ENCODE peak calls at places on chromosomes 6 and 20, in four cellular contexts. One of them, this sample, is unnamed.

GRCh38 chr20:37384683-37385174 is 38.8 kb downstream of the SRC start:
- DNase-seq in H1: peak; percentile 94
- DNase-seq in uterus: peak; percentile 81
- DNase-seq in left lung: peak; percentile 95
- DNase-seq in this sample: peak; percentile 53

GRCh38 chr6:167676000-167676665 is 150.6 kb upstream of the AFDN start:
- DNase-seq in H1: no peak
- DNase-seq in uterus: no peak
- DNase-seq in left lung: no peak
- DNase-seq in this sample: peak; percentile 86

GRCh38 chr6:10180138-10181074 is 234.5 kb downstream of the TFAP2A start:
- DNase-seq in H1: no peak
- DNase-seq in uterus: no peak
- DNase-seq in left lung: peak; percentile 65
- DNase-seq in this sample: no peak

GRCh38 chr6:77373955-77374354 is 89.3 kb downstream of the HTR1B start:
- DNase-seq in H1: no peak
- DNase-seq in uterus: no peak
- DNase-seq in left lung: peak; percentile 28
- DNase-seq in this sample: no peak

GRCh38 chr20:2042400-2042799 is 48.5 kb upstream of the PDYN start:
- DNase-seq in H1: no peak
- DNase-seq in uterus: no peak
- DNase-seq in left lung: no peak
- DNase-seq in this sample: peak; percentile 56

GRCh38 chr6:15476631-15477380 is 186.0 kb downstream of the DTNBP1 start:
- DNase-seq in H1: no peak
- DNase-seq in uterus: no peak
- DNase-seq in left lung: no peak
- DNase-seq in this sample: no peak

GRCh38 chr6:453152-453551 is 61.6 kb downstream of the IRF4 start:
- DNase-seq in H1: peak; percentile 42
- DNase-seq in uterus: no peak
- DNase-seq in left lung: no peak
- DNase-seq in this sample: no peak

GRCh38 chr20:41098703-41099250 is 38.6 kb upstream of the PLCG1 start:
- DNase-seq in H1: no peak
- DNase-seq in uterus: no peak
- DNase-seq in left lung: no peak
- DNase-seq in this sample: peak; percentile 67

GRCh38 chr6:79453558-79454042 is 83.6 kb downstream of the LCA5 start:
- DNase-seq in H1: no peak
- DNase-seq in uterus: no peak
- DNase-seq in left lung: no peak
- DNase-seq in this sample: peak; percentile 81

GRCh38 chr6:146870765-146871164 is 272.0 kb downstream of the ADGB start:
- DNase-seq in H1: no peak
- DNase-seq in uterus: no peak
- DNase-seq in left lung: no peak
- DNase-seq in this sample: no peak

GRCh38 chr6:16494781-16495180 is 256.4 kb downstream of the GMPR start:
- DNase-seq in H1: no peak
- DNase-seq in uterus: no peak
- DNase-seq in left lung: no peak
- DNase-seq in this sample: no peak

GRCh38 chr6:122116105-122116504 is 283.3 kb upstream of the HSF2 start:
- DNase-seq in H1: no peak
- DNase-seq in uterus: no peak
- DNase-seq in left lung: no peak
- DNase-seq in this sample: no peak

GRCh38 chr6:134029495-134030455 is 22.6 kb downstream of the SLC2A12 start:
- DNase-seq in H1: no peak
- DNase-seq in uterus: no peak
- DNase-seq in left lung: no peak
- DNase-seq in this sample: peak; percentile 67

GRCh38 chr6:74867286-74867685 is 338.6 kb downstream of the COL12A1 start:
- DNase-seq in H1: no peak
- DNase-seq in uterus: no peak
- DNase-seq in left lung: no peak
- DNase-seq in this sample: no peak

GRCh38 chr20:33781945-33782344 is 29.2 kb upstream of the CHMP4B start:
- DNase-seq in H1: no peak
- DNase-seq in uterus: no peak
- DNase-seq in left lung: no peak
- DNase-seq in this sample: no peak

GRCh38 chr6:42562788-42563187 is 1.0 kb upstream of the UBR2 start:
- DNase-seq in H1: no peak
- DNase-seq in uterus: no peak
- DNase-seq in left lung: no peak
- DNase-seq in this sample: no peak

GRCh38 chr6:127117979-127118504 is 429 bp upstream of the RSPO3 start:
- DNase-seq in H1: peak; percentile 71
- DNase-seq in uterus: peak; percentile 63
- DNase-seq in left lung: peak; percentile 58
- DNase-seq in this sample: no peak

GRCh38 chr6:160027076-160027475 is 58.2 kb downstream of the IGF2R start:
- DNase-seq in H1: no peak
- DNase-seq in uterus: no peak
- DNase-seq in left lung: peak; percentile 73
- DNase-seq in this sample: no peak

GRCh38 chr20:35394271-35394670 is 17.5 kb downstream of the UQCC1 start:
- DNase-seq in H1: no peak
- DNase-seq in uterus: no peak
- DNase-seq in left lung: no peak
- DNase-seq in this sample: no peak

DNA sequence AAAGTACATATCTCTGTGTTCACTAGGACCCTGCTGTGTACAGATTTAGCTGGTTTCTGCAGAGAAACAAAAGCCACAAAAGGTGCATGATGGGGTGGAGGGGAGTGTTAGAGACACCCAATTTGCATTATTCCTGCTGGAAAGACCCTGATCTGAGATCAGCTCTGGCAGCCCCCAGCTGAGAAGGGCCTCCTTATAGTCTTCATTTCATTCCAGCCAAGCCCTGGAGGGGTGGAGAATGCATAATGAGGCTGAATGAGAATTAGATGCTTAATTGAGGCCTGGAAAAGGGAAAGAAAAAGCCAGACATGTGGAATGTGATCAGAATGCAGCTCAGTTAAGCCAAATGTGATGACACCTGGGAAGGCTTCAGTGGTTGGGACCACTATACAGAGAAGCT is 545.5 kb downstream of the KIF16B start:
- DNase-seq in H1: no peak
- DNase-seq in uterus: no peak
- DNase-seq in left lung: no peak
- DNase-seq in this sample: no peak
- H3K4me3 ChIP-seq in H1: no peak overlapping the region
- H3K4me3 ChIP-seq in uterus: no peak overlapping the region
- H3K4me3 ChIP-seq in left lung: no peak overlapping the region
- H3K4me3 ChIP-seq in this sample: no peak overlapping the region

DNA sequence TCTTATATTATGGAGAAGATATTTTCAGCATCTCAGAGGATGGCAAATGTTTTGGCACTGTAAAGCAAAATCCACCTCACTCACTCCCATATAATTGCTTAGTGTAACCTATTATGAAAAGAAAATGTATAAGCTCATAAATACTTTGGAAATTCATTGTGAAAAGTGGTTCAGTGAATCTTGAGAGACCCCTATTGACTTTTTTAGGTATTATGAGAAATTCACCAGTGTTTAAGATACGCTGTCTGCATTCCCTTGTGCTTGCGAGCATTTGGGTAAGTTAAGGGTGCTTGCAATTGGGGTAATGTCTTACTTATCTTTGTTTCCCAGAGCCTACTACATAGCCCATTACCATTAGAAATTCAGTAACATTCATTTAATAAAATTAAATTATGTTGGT is 66.3 kb upstream of the BMP5 start:
- DNase-seq in H1: no peak
- DNase-seq in uterus: no peak
- DNase-seq in left lung: no peak
- DNase-seq in this sample: peak; percentile 61
- TF ChIP-seq CTCF in H1: no peak
- TF ChIP-seq CTCF in uterus: no peak
- TF ChIP-seq CTCF in left lung: no peak
- TF ChIP-seq CTCF in this sample: no peak

GRCh38 chr6:28478518-28478917 is 35.2 kb upstream of the ZSCAN23 start:
- DNase-seq in H1: no peak
- DNase-seq in uterus: no peak
- DNase-seq in left lung: no peak
- DNase-seq in this sample: no peak

GRCh38 chr6:28480253-28480932 is 35.2 kb downstream of the GPX6 start:
- DNase-seq in H1: no peak
- DNase-seq in uterus: no peak
- DNase-seq in left lung: no peak
- DNase-seq in this sample: no peak

DNA sequence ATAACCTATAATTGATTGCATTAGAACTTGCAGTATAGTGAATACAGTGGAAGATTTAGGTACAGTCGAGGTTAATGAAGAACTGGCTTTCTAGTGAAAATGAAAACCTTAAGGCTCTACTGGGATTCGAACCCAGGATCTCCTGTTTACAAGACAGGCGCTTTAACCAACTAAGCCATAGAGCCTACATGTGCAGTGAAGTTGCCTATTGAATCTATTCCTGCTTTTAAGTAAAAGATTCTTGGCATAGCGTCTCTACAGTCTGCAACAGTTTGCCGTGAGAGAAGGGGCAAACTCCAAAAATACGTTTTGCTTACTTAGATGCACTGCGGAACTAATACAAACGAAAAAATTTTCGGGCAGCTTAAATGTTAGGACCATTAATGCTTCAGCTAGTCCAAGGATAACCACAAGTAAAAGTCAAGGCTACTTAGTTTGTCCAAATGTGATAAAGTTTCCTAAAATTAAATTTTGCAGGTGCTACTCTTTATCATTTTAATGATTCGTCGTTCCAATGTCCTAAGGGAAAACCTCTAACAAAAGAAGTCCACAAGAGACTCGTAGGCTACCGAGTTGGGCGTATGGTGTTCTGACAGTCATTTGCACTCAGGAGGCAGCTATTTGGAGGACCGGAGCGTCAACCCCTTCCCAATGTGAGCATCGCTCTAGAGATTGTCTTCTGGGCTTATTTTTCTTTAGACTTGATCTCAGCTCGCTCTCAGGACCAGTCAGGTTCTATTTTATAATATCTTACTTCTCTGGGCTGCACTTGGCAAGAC is 31.3 kb upstream of the ZSCAN23 start:
- DNase-seq in H1: peak; percentile 54
- DNase-seq in uterus: no peak
- DNase-seq in left lung: no peak
- DNase-seq in this sample: peak; percentile 86
- H3K4me3 ChIP-seq in H1: peak overlapping the region; percentile 80
- H3K4me3 ChIP-seq in uterus: peak overlapping the region; percentile 5
- H3K4me3 ChIP-seq in left lung: no peak overlapping the region
- H3K4me3 ChIP-seq in this sample: peak overlapping the region; percentile 56

GRCh38 chr6:106186172-106186571 is 100.0 kb downstream of the PRDM1 start:
- DNase-seq in H1: no peak
- DNase-seq in uterus: no peak
- DNase-seq in left lung: no peak
- DNase-seq in this sample: no peak

GRCh38 chr6:106187424-106187982 is 101.4 kb downstream of the PRDM1 start:
- DNase-seq in H1: no peak
- DNase-seq in uterus: no peak
- DNase-seq in left lung: no peak
- DNase-seq in this sample: no peak

GRCh38 chr6:106185626-106186025 is 99.5 kb downstream of the PRDM1 start:
- DNase-seq in H1: no peak
- DNase-seq in uterus: no peak
- DNase-seq in left lung: no peak
- DNase-seq in this sample: no peak

GRCh38 chr6:106186714-106187113 is 100.6 kb downstream of the PRDM1 start:
- DNase-seq in H1: no peak
- DNase-seq in uterus: no peak
- DNase-seq in left lung: no peak
- DNase-seq in this sample: no peak

DNA sequence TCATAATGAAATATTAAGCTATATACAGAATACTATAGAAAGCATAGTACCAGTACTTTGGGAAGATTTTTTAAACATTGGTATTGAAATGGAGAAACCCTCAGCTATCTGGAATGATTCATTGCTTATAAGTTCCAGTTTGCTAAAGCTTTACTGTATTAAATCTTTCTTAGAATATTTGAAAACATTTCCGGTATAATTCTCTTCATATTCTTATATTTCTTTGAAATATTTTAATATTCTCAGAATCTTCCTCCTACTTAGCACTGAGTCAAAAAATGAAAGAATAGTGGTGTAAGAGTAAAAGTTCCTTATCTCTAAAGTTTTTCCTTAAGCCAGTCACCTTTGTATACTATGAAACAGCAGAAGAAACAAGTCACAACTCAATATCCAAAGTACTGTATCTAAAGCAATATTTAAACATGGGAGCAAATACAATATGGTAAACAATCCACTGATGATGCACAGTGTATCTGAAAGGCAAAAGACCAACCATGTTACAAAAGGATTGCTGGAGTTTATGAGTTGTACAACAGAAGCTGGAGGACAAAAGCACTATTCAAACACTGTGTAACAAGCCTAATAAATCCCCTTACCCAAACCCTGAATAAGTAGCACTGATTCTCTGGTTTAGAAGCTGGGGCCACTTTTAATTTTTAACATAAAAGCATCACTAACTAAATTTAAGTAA is 102.1 kb downstream of the PRDM1 start:
- DNase-seq in H1: no peak
- DNase-seq in uterus: no peak
- DNase-seq in left lung: no peak
- DNase-seq in this sample: no peak
- TF ChIP-seq CTCF in H1: no peak
- TF ChIP-seq CTCF in uterus: no peak
- TF ChIP-seq CTCF in left lung: no peak
- TF ChIP-seq CTCF in this sample: no peak

GRCh38 chr6:13466304-13467215 is 20.8 kb downstream of the GFOD1 start:
- DNase-seq in H1: no peak
- DNase-seq in uterus: no peak
- DNase-seq in left lung: no peak
- DNase-seq in this sample: no peak
- H3K4me3 ChIP-seq in H1: no peak overlapping the region
- H3K4me3 ChIP-seq in uterus: no peak overlapping the region
- H3K4me3 ChIP-seq in left lung: no peak overlapping the region
- H3K4me3 ChIP-seq in this sample: no peak overlapping the region